ENCODE peak calls at places on chromosomes 12 and 14, in seven cellular contexts. L is NB4, D is AG04449, P is stomach, W is nephron progenitor cell, N is lower lobe of right lung, X is fibroblast of the aortic adventitia. C is an unnamed sample.

GRCh38 chr12:98893126-98893525 is 248.0 kb downstream of the APAF1 start:
- DNase-seq in L (no peak), D (no peak), P (no peak), W (no peak), N (no peak), X (no peak), C (no peak)

GRCh38 chr12:98154850-98155249 is 360.5 kb upstream of the TMPO start:
- DNase-seq in L (peak; percentile 30), D (no peak), P (no peak), W (peak; percentile 49), N (no peak), X (no peak), C (peak; percentile 43)

GRCh38 chr14:105890474-105891220 is 364.3 kb downstream of the TMEM121 start:
- DNase-seq in L (no peak), D (no peak), P (no peak), W (no peak), N (peak; percentile 34), X (no peak), C (no peak)

GRCh38 chr12:95633049-95633545 is 81.8 kb upstream of the USP44 start:
- DNase-seq in L (peak; percentile 59), D (no peak), P (peak; percentile 55), W (no peak), N (peak; percentile 51), X (peak; percentile 85), C (no peak)

GRCh38 chr12:125069616-125070015 is 4.4 kb downstream of the AACS start:
- DNase-seq in L (no peak), D (no peak), P (no peak), W (no peak), N (no peak), X (no peak), C (no peak)

GRCh38 chr12:83016226-83016835 is 329.6 kb downstream of the TMTC2 start:
- DNase-seq in L (peak; percentile 78), D (peak; percentile 4), P (peak; percentile 44), W (no peak), N (no peak), X (peak; percentile 87), C (no peak)

GRCh38 chr12:89316705-89317139 is 35.6 kb downstream of the DUSP6 start:
- DNase-seq in L (no peak), D (no peak), P (no peak), W (peak; percentile 30), N (no peak), X (no peak), C (no peak)

GRCh38 chr14:69539631-69540410 is 34.9 kb downstream of the CCDC177 start:
- DNase-seq in L (peak; percentile 42), D (no peak), P (peak; percentile 31), W (no peak), N (peak; percentile 84), X (peak; percentile 85), C (no peak)

GRCh38 chr12:93670104-93670503 is 7.1 kb upstream of the CRADD start:
- DNase-seq in L (no peak), D (no peak), P (no peak), W (no peak), N (no peak), X (no peak), C (no peak)

GRCh38 chr14:21902561-21903199 is 229.1 kb upstream of the OR4E1 start:
- DNase-seq in L (no peak), D (no peak), P (no peak), W (peak; percentile 16), N (no peak), X (no peak), C (no peak)

GRCh38 chr12:32273712-32274111 is 125.6 kb upstream of the FGD4 start:
- DNase-seq in L (no peak), D (no peak), P (no peak), W (peak; percentile 26), N (no peak), X (no peak), C (peak; percentile 15)

GRCh38 chr14:94115068-94115591 is 4.6 kb downstream of the IFI27 start:
- DNase-seq in L (no peak), D (no peak), P (peak; percentile 34), W (no peak), N (no peak), X (peak; percentile 54), C (no peak)

GRCh38 chr12:111041091-111041490 is 120.7 kb upstream of the MYL2 start:
- DNase-seq in L (no peak), D (no peak), P (no peak), W (no peak), N (no peak), X (no peak), C (no peak)

GRCh38 chr14:67987596-67987995 is 168.0 kb downstream of the RAD51B start:
- DNase-seq in L (no peak), D (peak; percentile 77), P (no peak), W (no peak), N (no peak), X (peak; percentile 94), C (no peak)

GRCh38 chr12:121503395-121503794 is 77.4 kb downstream of the KDM2B start:
- DNase-seq in L (no peak), D (no peak), P (no peak), W (no peak), N (no peak), X (no peak), C (no peak)

GRCh38 chr14:99688629-99689028 is 4.5 kb downstream of the CYP46A1 start:
- DNase-seq in L (no peak), D (no peak), P (no peak), W (no peak), N (no peak), X (no peak), C (no peak)

GRCh38 chr14:103659631-103660030 is 30.6 kb downstream of the KLC1 start:
- DNase-seq in L (no peak), D (no peak), P (no peak), W (no peak), N (no peak), X (no peak), C (no peak)

GRCh38 chr12:68423175-68423574 is 91.0 kb upstream of the MDM1 start:
- DNase-seq in L (no peak), D (no peak), P (no peak), W (no peak), N (no peak), X (peak; percentile 30), C (no peak)

GRCh38 chr14:96962337-96962736 is 165.2 kb downstream of the VRK1 start:
- DNase-seq in L (peak; percentile 46), D (no peak), P (no peak), W (no peak), N (no peak), X (no peak), C (no peak)

GRCh38 chr12:8917031-8917430 is 2.7 kb downstream of the PHC1 start:
- DNase-seq in L (no peak), D (no peak), P (no peak), W (no peak), N (no peak), X (no peak), C (no peak)
- TF ChIP-seq CTCF in L (no peak), D (no peak), P (no peak), W (no peak), N (no peak), X (no peak), C (no peak)

DNA sequence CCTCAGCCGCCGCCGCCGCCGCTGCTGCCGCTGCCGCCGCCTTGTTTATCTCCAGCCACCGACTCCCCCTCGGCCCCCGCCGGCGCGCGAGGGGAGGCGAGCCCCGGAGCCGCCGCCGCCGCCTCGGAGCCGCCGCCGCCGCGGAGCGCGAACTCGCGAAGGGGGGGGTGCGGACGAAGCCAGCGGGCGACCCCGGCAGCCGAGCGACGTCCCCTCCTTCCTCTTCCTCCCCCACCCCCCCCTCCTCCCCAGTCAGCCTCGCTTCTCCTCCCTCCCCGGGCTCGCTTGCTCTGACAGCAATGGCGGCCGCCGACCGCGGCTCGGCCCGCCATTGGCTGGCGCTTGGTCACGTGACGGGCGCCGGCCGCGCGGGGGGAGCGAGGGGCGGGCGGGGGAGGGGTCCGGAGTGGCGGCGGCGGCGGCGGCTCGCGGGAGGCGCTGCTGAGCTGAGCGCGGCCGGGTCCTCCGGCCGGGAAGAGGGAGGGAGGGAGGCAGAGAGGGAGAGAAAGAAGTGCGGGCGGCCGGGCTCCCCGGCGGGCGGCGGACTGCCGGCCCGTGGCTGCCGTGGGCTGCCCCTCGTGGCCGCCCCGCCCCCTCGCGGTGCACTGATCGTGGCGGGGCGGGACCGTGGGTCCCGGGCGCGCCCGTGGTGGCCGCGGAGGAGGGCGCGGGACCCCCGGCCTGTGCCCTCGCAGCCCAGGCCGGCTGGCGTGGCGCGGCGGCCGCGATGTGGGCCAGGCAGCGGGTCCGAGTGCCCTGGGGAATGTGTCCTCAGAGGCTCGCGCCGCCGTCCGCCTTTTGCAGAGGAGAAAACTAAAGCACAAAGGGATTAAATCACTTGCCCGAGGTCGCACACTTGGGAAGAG is at the start of gene MED13L:
- DNase-seq in L (peak; percentile 96), D (no peak), P (peak; percentile 91), W (peak; percentile 91), N (peak; percentile 91), X (peak; percentile 77), C (peak; percentile 96)
- TF ChIP-seq CTCF in L (no peak), D (peak; percentile 50), P (peak; percentile 15), W (no peak), N (no peak), X (peak; percentile 35), C (peak; percentile 18)

GRCh38 chr14:52015411-52016030 is 26.2 kb downstream of the RTRAF start:
- DNase-seq in L (peak; percentile 48), D (no peak), P (peak; percentile 68), W (peak; percentile 17), N (no peak), X (no peak), C (peak; percentile 54)
- TF ChIP-seq CTCF in L (peak; percentile 51), D (peak; percentile 45), P (peak; percentile 17), W (no peak), N (peak; percentile 30), X (peak; percentile 48), C (peak; percentile 14)

DNA sequence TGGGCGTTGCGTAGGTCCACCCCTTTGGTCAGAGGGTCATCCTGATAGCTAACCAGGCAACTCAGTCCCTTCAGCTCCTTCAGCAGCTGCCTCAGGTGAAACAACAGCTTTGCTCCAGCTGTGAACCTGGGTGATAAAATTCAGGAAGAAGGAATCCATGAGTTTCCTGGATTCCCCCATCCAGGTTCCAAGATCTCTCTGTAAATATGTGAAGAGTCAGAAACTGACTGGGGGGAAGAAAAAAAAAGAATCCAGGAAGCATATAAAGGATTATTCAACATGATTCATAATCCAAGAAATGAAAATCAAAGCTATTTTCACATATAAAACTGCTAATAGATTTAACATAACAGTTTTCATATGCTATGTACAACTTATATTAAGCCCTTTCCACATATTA is 8.6 kb downstream of the STAT2 start:
- DNase-seq in L (no peak), D (no peak), P (no peak), W (no peak), N (no peak), X (no peak), C (no peak)
- TF ChIP-seq CTCF in L (no peak), D (no peak), P (no peak), W (no peak), N (no peak), X (no peak), C (no peak)

GRCh38 chr14:45838597-45838996 is 585.6 kb upstream of the MIS18BP1 start:
- DNase-seq in L (peak; percentile 9), D (no peak), P (no peak), W (no peak), N (no peak), X (no peak), C (no peak)
- TF ChIP-seq CTCF in L (no peak), D (no peak), P (no peak), W (no peak), N (no peak), X (no peak), C (no peak)

C was measured in endothelial cell.